ENCODE peak calls at places on chromosomes 5 and 9, in five cellular contexts. One of them, this sample, is unnamed.

GRCh38 chr5:54455413-54456157 is at the start of gene HSPB3:
- DNase-seq in transverse colon: peak
- DNase-seq in NCI-H345: no peak
- DNase-seq in EH: peak
- DNase-seq in posterior cingulate gyrus: peak
- DNase-seq in this sample: no peak

GRCh38 chr5:154646841-154647759 is 108.1 kb upstream of the LARP1 start:
- DNase-seq in transverse colon: peak
- DNase-seq in NCI-H345: no peak
- DNase-seq in EH: no peak
- DNase-seq in posterior cingulate gyrus: no peak
- DNase-seq in this sample: peak

GRCh38 chr9:115169003-115169402 is 51.0 kb upstream of the TNC start:
- DNase-seq in transverse colon: no peak
- DNase-seq in NCI-H345: no peak
- DNase-seq in EH: no peak
- DNase-seq in posterior cingulate gyrus: no peak
- DNase-seq in this sample: no peak

GRCh38 chr9:33233659-33234335 is 6.2 kb upstream of the SPINK4 start:
- DNase-seq in transverse colon: peak
- DNase-seq in NCI-H345: no peak
- DNase-seq in EH: peak
- DNase-seq in posterior cingulate gyrus: no peak
- DNase-seq in this sample: no peak

GRCh38 chr9:111632051-111632450 is 917 bp downstream of the DNAJC25 start:
- DNase-seq in transverse colon: no peak
- DNase-seq in NCI-H345: no peak
- DNase-seq in EH: peak
- DNase-seq in posterior cingulate gyrus: no peak
- DNase-seq in this sample: no peak

GRCh38 chr9:77028478-77028877 is 9.0 kb downstream of the FOXB2 start:
- DNase-seq in transverse colon: no peak
- DNase-seq in NCI-H345: no peak
- DNase-seq in EH: no peak
- DNase-seq in posterior cingulate gyrus: no peak
- DNase-seq in this sample: no peak

GRCh38 chr9:112072721-112073553 is 102.2 kb downstream of the SUSD1 start:
- DNase-seq in transverse colon: peak
- DNase-seq in NCI-H345: no peak
- DNase-seq in EH: peak
- DNase-seq in posterior cingulate gyrus: no peak
- DNase-seq in this sample: no peak

GRCh38 chr9:14326264-14326826 is 12.4 kb upstream of the NFIB start:
- DNase-seq in transverse colon: no peak
- DNase-seq in NCI-H345: peak
- DNase-seq in EH: peak
- DNase-seq in posterior cingulate gyrus: no peak
- DNase-seq in this sample: no peak

GRCh38 chr5:131212471-131213021 is 41.8 kb downstream of the LYRM7 start:
- DNase-seq in transverse colon: no peak
- DNase-seq in NCI-H345: no peak
- DNase-seq in EH: no peak
- DNase-seq in posterior cingulate gyrus: no peak
- DNase-seq in this sample: no peak

GRCh38 chr9:89880721-89881120 is 275.9 kb downstream of the GADD45G start:
- DNase-seq in transverse colon: no peak
- DNase-seq in NCI-H345: no peak
- DNase-seq in EH: no peak
- DNase-seq in posterior cingulate gyrus: no peak
- DNase-seq in this sample: no peak

GRCh38 chr9:73893230-73893629 is 603.9 kb upstream of the RORB start:
- DNase-seq in transverse colon: no peak
- DNase-seq in NCI-H345: no peak
- DNase-seq in EH: no peak
- DNase-seq in posterior cingulate gyrus: no peak
- DNase-seq in this sample: no peak

GRCh38 chr5:6401410-6401809 is 23.1 kb upstream of the MED10 start:
- DNase-seq in transverse colon: no peak
- DNase-seq in NCI-H345: peak
- DNase-seq in EH: no peak
- DNase-seq in posterior cingulate gyrus: no peak
- DNase-seq in this sample: no peak

GRCh38 chr9:8917978-8918739 is 1118.6 kb upstream of the DMAC1 start:
- DNase-seq in transverse colon: no peak
- DNase-seq in NCI-H345: peak
- DNase-seq in EH: no peak
- DNase-seq in posterior cingulate gyrus: no peak
- DNase-seq in this sample: no peak

GRCh38 chr9:114434878-114435311 is 47.1 kb upstream of the AKNA start:
- DNase-seq in transverse colon: no peak
- DNase-seq in NCI-H345: peak
- DNase-seq in EH: peak
- DNase-seq in posterior cingulate gyrus: peak
- DNase-seq in this sample: peak

GRCh38 chr5:134055015-134055414 is 50.2 kb upstream of the VDAC1 start:
- DNase-seq in transverse colon: no peak
- DNase-seq in NCI-H345: no peak
- DNase-seq in EH: no peak
- DNase-seq in posterior cingulate gyrus: no peak
- DNase-seq in this sample: no peak

GRCh38 chr5:44691811-44692210 is 116.9 kb upstream of the MRPS30 start:
- DNase-seq in transverse colon: no peak
- DNase-seq in NCI-H345: no peak
- DNase-seq in EH: no peak
- DNase-seq in posterior cingulate gyrus: no peak
- DNase-seq in this sample: no peak

GRCh38 chr5:93513298-93513697 is 67.7 kb downstream of the NR2F1-AS1 start:
- DNase-seq in transverse colon: no peak
- DNase-seq in NCI-H345: no peak
- DNase-seq in EH: no peak
- DNase-seq in posterior cingulate gyrus: no peak
- DNase-seq in this sample: no peak

GRCh38 chr9:126592461-126592860 is 21.3 kb upstream of the LMX1B start:
- DNase-seq in transverse colon: no peak
- DNase-seq in NCI-H345: no peak
- DNase-seq in EH: no peak
- DNase-seq in posterior cingulate gyrus: no peak
- DNase-seq in this sample: no peak

GRCh38 chr5:127666043-127666716 is 17.3 kb downstream of the CTXN3 start:
- DNase-seq in transverse colon: no peak
- DNase-seq in NCI-H345: no peak
- DNase-seq in EH: peak
- DNase-seq in posterior cingulate gyrus: no peak
- DNase-seq in this sample: no peak

GRCh38 chr5:109102291-109102690 is 307.5 kb downstream of the PJA2 start:
- DNase-seq in transverse colon: no peak
- DNase-seq in NCI-H345: no peak
- DNase-seq in EH: peak
- DNase-seq in posterior cingulate gyrus: no peak
- DNase-seq in this sample: no peak

GRCh38 chr9:3916984-3917383 is 382.9 kb downstream of the GLIS3 start:
- DNase-seq in transverse colon: no peak
- DNase-seq in NCI-H345: no peak
- DNase-seq in EH: peak
- DNase-seq in posterior cingulate gyrus: no peak
- DNase-seq in this sample: no peak